ENCODE peak calls at places on chromosomes 13 and 19, in nine cellular contexts. One of them, this sample, is unnamed.

GRCh38 chr19:872266-872951 is 12.9 kb downstream of the CFD start:
- DNase-seq in GM10248: peak
- DNase-seq in neural progenitor cell: peak
- DNase-seq in psoas muscle: peak
- DNase-seq in HFF-Myc: no peak
- DNase-seq in ovary: peak
- DNase-seq in uterus: no peak
- DNase-seq in left lung: peak
- DNase-seq in AG09309: no peak
- DNase-seq in this sample: peak

GRCh38 chr13:73945871-73946270 is 188.3 kb downstream of the KLF12 start:
- DNase-seq in AG09309: no peak
- DNase-seq in uterus: no peak
- DNase-seq in GM10248: no peak
- DNase-seq in neural progenitor cell: peak
- DNase-seq in ovary: no peak
- DNase-seq in left lung: no peak
- DNase-seq in HFF-Myc: no peak
- DNase-seq in psoas muscle: peak
- DNase-seq in this sample: no peak

GRCh38 chr19:4278010-4278409 is 1.1 kb upstream of the SHD start:
- DNase-seq in left lung: no peak
- DNase-seq in AG09309: no peak
- DNase-seq in HFF-Myc: no peak
- DNase-seq in uterus: no peak
- DNase-seq in GM10248: no peak
- DNase-seq in ovary: no peak
- DNase-seq in neural progenitor cell: no peak
- DNase-seq in psoas muscle: no peak
- DNase-seq in this sample: no peak

GRCh38 chr19:49664171-49665070 is 1.2 kb downstream of the IRF3 start:
- DNase-seq in GM10248: peak
- DNase-seq in left lung: peak
- DNase-seq in ovary: peak
- DNase-seq in uterus: peak
- DNase-seq in psoas muscle: peak
- DNase-seq in neural progenitor cell: peak
- DNase-seq in HFF-Myc: no peak
- DNase-seq in AG09309: no peak
- DNase-seq in this sample: peak

GRCh38 chr13:99018418-99019180 is 40.7 kb upstream of the DOCK9 start:
- DNase-seq in uterus: no peak
- DNase-seq in ovary: no peak
- DNase-seq in left lung: no peak
- DNase-seq in HFF-Myc: no peak
- DNase-seq in neural progenitor cell: no peak
- DNase-seq in GM10248: no peak
- DNase-seq in psoas muscle: no peak
- DNase-seq in AG09309: peak
- DNase-seq in this sample: no peak

GRCh38 chr19:29687897-29688728 is 22.9 kb downstream of the PLEKHF1 start:
- DNase-seq in neural progenitor cell: no peak
- DNase-seq in ovary: no peak
- DNase-seq in left lung: peak
- DNase-seq in GM10248: no peak
- DNase-seq in HFF-Myc: no peak
- DNase-seq in uterus: no peak
- DNase-seq in AG09309: peak
- DNase-seq in psoas muscle: no peak
- DNase-seq in this sample: no peak

GRCh38 chr19:50909240-50910070 is 1.7 kb downstream of the KLK4 start:
- DNase-seq in left lung: no peak
- DNase-seq in HFF-Myc: no peak
- DNase-seq in psoas muscle: peak
- DNase-seq in ovary: no peak
- DNase-seq in AG09309: no peak
- DNase-seq in neural progenitor cell: peak
- DNase-seq in uterus: no peak
- DNase-seq in GM10248: peak
- DNase-seq in this sample: peak

GRCh38 chr13:91693466-91693865 is 295.0 kb downstream of the GPC5 start:
- DNase-seq in neural progenitor cell: peak
- DNase-seq in psoas muscle: no peak
- DNase-seq in HFF-Myc: no peak
- DNase-seq in ovary: no peak
- DNase-seq in uterus: no peak
- DNase-seq in AG09309: no peak
- DNase-seq in GM10248: no peak
- DNase-seq in left lung: no peak
- DNase-seq in this sample: no peak

GRCh38 chr13:19818223-19818842 is 35.6 kb upstream of the PSPC1 start:
- DNase-seq in neural progenitor cell: peak
- DNase-seq in AG09309: no peak
- DNase-seq in left lung: peak
- DNase-seq in HFF-Myc: no peak
- DNase-seq in GM10248: no peak
- DNase-seq in uterus: no peak
- DNase-seq in psoas muscle: peak
- DNase-seq in ovary: no peak
- DNase-seq in this sample: peak

GRCh38 chr19:10228925-10229324 is 2.2 kb downstream of the S1PR2 start:
- DNase-seq in left lung: no peak
- DNase-seq in ovary: no peak
- DNase-seq in psoas muscle: no peak
- DNase-seq in AG09309: no peak
- DNase-seq in HFF-Myc: no peak
- DNase-seq in neural progenitor cell: peak
- DNase-seq in uterus: no peak
- DNase-seq in GM10248: peak
- DNase-seq in this sample: peak

GRCh38 chr19:47310819-47311218 is 1.2 kb downstream of the C5AR1 start:
- DNase-seq in GM10248: no peak
- DNase-seq in uterus: no peak
- DNase-seq in ovary: no peak
- DNase-seq in HFF-Myc: no peak
- DNase-seq in left lung: peak
- DNase-seq in neural progenitor cell: no peak
- DNase-seq in AG09309: no peak
- DNase-seq in psoas muscle: no peak
- DNase-seq in this sample: no peak

GRCh38 chr13:99041337-99041736 is 63.5 kb upstream of the DOCK9 start:
- DNase-seq in HFF-Myc: no peak
- DNase-seq in GM10248: no peak
- DNase-seq in psoas muscle: no peak
- DNase-seq in neural progenitor cell: no peak
- DNase-seq in AG09309: no peak
- DNase-seq in ovary: no peak
- DNase-seq in uterus: no peak
- DNase-seq in left lung: no peak
- DNase-seq in this sample: no peak

GRCh38 chr13:25187596-25187995 is 15.5 kb upstream of the AMER2 start:
- DNase-seq in GM10248: no peak
- DNase-seq in left lung: no peak
- DNase-seq in uterus: no peak
- DNase-seq in HFF-Myc: no peak
- DNase-seq in psoas muscle: no peak
- DNase-seq in AG09309: no peak
- DNase-seq in ovary: no peak
- DNase-seq in neural progenitor cell: no peak
- DNase-seq in this sample: no peak

GRCh38 chr19:46351241-46352041 is 4.6 kb downstream of the PPP5C start:
- DNase-seq in psoas muscle: peak
- DNase-seq in HFF-Myc: no peak
- DNase-seq in GM10248: peak
- DNase-seq in neural progenitor cell: no peak
- DNase-seq in AG09309: no peak
- DNase-seq in left lung: peak
- DNase-seq in uterus: peak
- DNase-seq in ovary: no peak
- DNase-seq in this sample: peak

GRCh38 chr13:60976367-60976766 is 439.3 kb downstream of the PCDH20 start:
- DNase-seq in ovary: no peak
- DNase-seq in left lung: no peak
- DNase-seq in HFF-Myc: no peak
- DNase-seq in neural progenitor cell: no peak
- DNase-seq in uterus: no peak
- DNase-seq in AG09309: no peak
- DNase-seq in GM10248: no peak
- DNase-seq in psoas muscle: no peak
- DNase-seq in this sample: no peak

GRCh38 chr13:97403893-97404683 is 29.9 kb upstream of the RAP2A start:
- DNase-seq in GM10248: no peak
- DNase-seq in ovary: no peak
- DNase-seq in HFF-Myc: no peak
- DNase-seq in AG09309: no peak
- DNase-seq in psoas muscle: no peak
- DNase-seq in uterus: no peak
- DNase-seq in neural progenitor cell: no peak
- DNase-seq in left lung: no peak
- DNase-seq in this sample: no peak

GRCh38 chr19:36113425-36113824 is 1.2 kb downstream of the POLR2I start:
- DNase-seq in uterus: no peak
- DNase-seq in left lung: no peak
- DNase-seq in neural progenitor cell: no peak
- DNase-seq in ovary: no peak
- DNase-seq in HFF-Myc: no peak
- DNase-seq in GM10248: no peak
- DNase-seq in psoas muscle: no peak
- DNase-seq in AG09309: no peak
- DNase-seq in this sample: no peak

GRCh38 chr19:36114763-36115452 is at the start of gene POLR2I:
- DNase-seq in GM10248: peak
- DNase-seq in neural progenitor cell: peak
- DNase-seq in left lung: peak
- DNase-seq in AG09309: peak
- DNase-seq in uterus: peak
- DNase-seq in ovary: peak
- DNase-seq in HFF-Myc: peak
- DNase-seq in psoas muscle: peak
- DNase-seq in this sample: peak

GRCh38 chr19:36115453-36116343 is at the start of gene TBCB:
- DNase-seq in HFF-Myc: no peak
- DNase-seq in uterus: no peak
- DNase-seq in neural progenitor cell: peak
- DNase-seq in ovary: no peak
- DNase-seq in AG09309: no peak
- DNase-seq in psoas muscle: peak
- DNase-seq in left lung: peak
- DNase-seq in GM10248: peak
- DNase-seq in this sample: no peak

GRCh38 chr19:36112678-36113077 is 1.7 kb downstream of the OVOL3 start:
- DNase-seq in ovary: no peak
- DNase-seq in HFF-Myc: no peak
- DNase-seq in psoas muscle: no peak
- DNase-seq in uterus: no peak
- DNase-seq in AG09309: no peak
- DNase-seq in left lung: no peak
- DNase-seq in GM10248: no peak
- DNase-seq in neural progenitor cell: no peak
- DNase-seq in this sample: no peak

GRCh38 chr19:36113895-36114762 is 546 bp downstream of the POLR2I start:
- DNase-seq in ovary: peak
- DNase-seq in left lung: peak
- DNase-seq in HFF-Myc: no peak
- DNase-seq in neural progenitor cell: peak
- DNase-seq in psoas muscle: peak
- DNase-seq in GM10248: no peak
- DNase-seq in uterus: peak
- DNase-seq in AG09309: no peak
- DNase-seq in this sample: peak
- TF ChIP-seq CTCF in ovary: no peak
- TF ChIP-seq CTCF in left lung: no peak
- TF ChIP-seq CTCF in HFF-Myc: peak
- TF ChIP-seq CTCF in neural progenitor cell: no peak
- TF ChIP-seq CTCF in psoas muscle: no peak
- TF ChIP-seq CTCF in GM10248: peak
- TF ChIP-seq CTCF in uterus: no peak
- TF ChIP-seq CTCF in AG09309: peak
- TF ChIP-seq CTCF in this sample: no peak

GRCh38 chr13:102394158-102395053 is 7.4 kb downstream of the FGF14 start:
- DNase-seq in left lung: peak
- DNase-seq in psoas muscle: peak
- DNase-seq in ovary: peak
- DNase-seq in AG09309: peak
- DNase-seq in uterus: peak
- DNase-seq in HFF-Myc: peak
- DNase-seq in neural progenitor cell: peak
- DNase-seq in GM10248: peak
- DNase-seq in this sample: peak
- TF ChIP-seq CTCF in left lung: no peak
- TF ChIP-seq CTCF in psoas muscle: no peak
- TF ChIP-seq CTCF in ovary: no peak
- TF ChIP-seq CTCF in AG09309: no peak
- TF ChIP-seq CTCF in uterus: no peak
- TF ChIP-seq CTCF in HFF-Myc: peak
- TF ChIP-seq CTCF in neural progenitor cell: peak
- TF ChIP-seq CTCF in GM10248: peak
- TF ChIP-seq CTCF in this sample: peak

GRCh38 chr19:19343016-19343362 is 22.4 kb downstream of the MAU2 start:
- DNase-seq in psoas muscle: no peak
- DNase-seq in uterus: no peak
- DNase-seq in neural progenitor cell: no peak
- DNase-seq in HFF-Myc: no peak
- DNase-seq in GM10248: no peak
- DNase-seq in ovary: no peak
- DNase-seq in AG09309: no peak
- DNase-seq in left lung: no peak
- DNase-seq in this sample: no peak
- TF ChIP-seq CTCF in psoas muscle: no peak
- TF ChIP-seq CTCF in uterus: no peak
- TF ChIP-seq CTCF in neural progenitor cell: no peak
- TF ChIP-seq CTCF in HFF-Myc: no peak
- TF ChIP-seq CTCF in GM10248: no peak
- TF ChIP-seq CTCF in ovary: no peak
- TF ChIP-seq CTCF in AG09309: no peak
- TF ChIP-seq CTCF in left lung: no peak
- TF ChIP-seq CTCF in this sample: no peak

DNA sequence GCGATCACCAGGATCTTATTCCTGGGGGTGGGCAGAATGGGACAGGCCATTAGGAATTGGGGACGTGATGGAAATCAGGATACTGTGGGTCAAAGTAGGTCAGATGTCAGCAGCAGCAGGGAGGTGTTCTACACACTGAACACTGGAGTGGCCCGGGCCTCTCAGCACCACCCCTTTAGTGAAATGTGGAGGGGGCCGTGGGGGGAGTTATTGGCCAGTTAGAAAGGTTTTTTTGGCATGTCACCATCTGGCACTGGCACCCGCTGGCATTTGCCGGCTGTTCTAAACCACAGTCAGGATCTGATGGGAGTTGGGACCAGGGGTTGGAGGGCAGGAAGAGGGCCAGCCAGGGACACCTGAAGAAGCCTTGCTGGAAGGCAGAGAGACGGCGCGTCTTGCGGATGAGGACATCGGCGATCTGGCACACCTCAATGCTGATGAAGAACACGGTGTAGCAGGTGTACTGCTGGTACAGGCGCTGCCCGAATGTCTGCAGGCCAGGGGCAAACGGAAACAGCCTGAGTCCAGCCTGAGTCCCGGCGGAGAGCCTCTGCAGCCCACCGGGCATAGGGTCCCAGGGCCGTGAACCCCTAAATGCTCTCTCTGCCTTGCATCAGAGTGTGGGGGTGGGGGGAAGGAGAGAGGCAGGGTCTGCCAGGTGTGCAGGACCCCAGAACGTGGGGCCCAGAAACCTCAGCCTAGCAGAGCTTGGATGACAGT is 5.8 kb downstream of the TMEM147 start:
- DNase-seq in uterus: no peak
- DNase-seq in GM10248: no peak
- DNase-seq in neural progenitor cell: no peak
- DNase-seq in HFF-Myc: no peak
- DNase-seq in ovary: no peak
- DNase-seq in left lung: peak
- DNase-seq in AG09309: no peak
- DNase-seq in psoas muscle: no peak
- DNase-seq in this sample: no peak
- TF ChIP-seq CTCF in uterus: no peak
- TF ChIP-seq CTCF in GM10248: no peak
- TF ChIP-seq CTCF in neural progenitor cell: no peak
- TF ChIP-seq CTCF in HFF-Myc: no peak
- TF ChIP-seq CTCF in ovary: no peak
- TF ChIP-seq CTCF in left lung: no peak
- TF ChIP-seq CTCF in AG09309: no peak
- TF ChIP-seq CTCF in psoas muscle: no peak
- TF ChIP-seq CTCF in this sample: no peak